ENCODE peak calls at places on chromosomes 13 and 19, in eight cellular contexts. O is NB4, Q is left ventricle myocardium inferior, M is NCI-H345, R is NCI-H1105, N is astrocyte of the spinal cord, U is lower lobe of right lung, K is left kidney. D is an unnamed sample.

GRCh38 chr13:113646921-113647340 is 11.1 kb downstream of the ATP4B start:
- DNase-seq in O (no peak), Q (peak), M (no peak), R (no peak), N (no peak), U (peak), K (no peak), D (no peak)

GRCh38 chr19:579111-579841 is 6.9 kb downstream of the BSG start:
- DNase-seq in O (no peak), Q (no peak), M (no peak), R (no peak), N (no peak), U (no peak), K (no peak), D (no peak)

GRCh38 chr13:24085662-24086061 is 74.9 kb upstream of the SPATA13 start:
- DNase-seq in O (no peak), Q (no peak), M (no peak), R (no peak), N (no peak), U (no peak), K (no peak), D (no peak)

GRCh38 chr19:8640402-8641004 is 10.1 kb downstream of the NFILZ start:
- DNase-seq in O (peak), Q (peak), M (no peak), R (no peak), N (no peak), U (peak), K (no peak), D (no peak)

GRCh38 chr19:13484141-13484540 is 22.1 kb downstream of the CACNA1A start:
- DNase-seq in O (no peak), Q (no peak), M (no peak), R (no peak), N (no peak), U (no peak), K (no peak), D (peak)

GRCh38 chr13:73335226-73335625 is 276.4 kb downstream of the KLF5 start:
- DNase-seq in O (peak), Q (no peak), M (no peak), R (no peak), N (peak), U (no peak), K (no peak), D (no peak)

GRCh38 chr13:53010374-53011105 is 18.1 kb upstream of the OLFM4 start:
- DNase-seq in O (no peak), Q (no peak), M (peak), R (peak), N (no peak), U (no peak), K (no peak), D (no peak)

GRCh38 chr13:109348514-109349340 is 437.7 kb downstream of the IRS2 start:
- DNase-seq in O (no peak), Q (no peak), M (no peak), R (no peak), N (peak), U (no peak), K (no peak), D (no peak)

GRCh38 chr13:48221301-48222190 is 11.5 kb upstream of the ITM2B start:
- DNase-seq in O (peak), Q (no peak), M (no peak), R (no peak), N (no peak), U (no peak), K (peak), D (no peak)

GRCh38 chr13:113666951-113667701 is at the start of gene GRK1:
- DNase-seq in O (no peak), Q (peak), M (no peak), R (no peak), N (no peak), U (peak), K (no peak), D (no peak)

GRCh38 chr13:40060318-40061007 is 405.0 kb downstream of the COG6 start:
- DNase-seq in O (peak), Q (peak), M (peak), R (peak), N (peak), U (no peak), K (no peak), D (no peak)

GRCh38 chr13:46964789-46965527 is 68.1 kb upstream of the HTR2A start:
- DNase-seq in O (no peak), Q (no peak), M (no peak), R (no peak), N (peak), U (no peak), K (no peak), D (no peak)

GRCh38 chr13:24041822-24042221 is 118.7 kb upstream of the SPATA13 start:
- DNase-seq in O (no peak), Q (no peak), M (no peak), R (no peak), N (no peak), U (no peak), K (peak), D (no peak)

GRCh38 chr19:42081584-42082258 is 5.8 kb downstream of the ZNF574 start:
- DNase-seq in O (peak), Q (no peak), M (no peak), R (no peak), N (peak), U (no peak), K (peak), D (no peak)

GRCh38 chr19:13077233-13077632 is 25.4 kb downstream of the LYL1 start:
- DNase-seq in O (no peak), Q (no peak), M (no peak), R (no peak), N (no peak), U (no peak), K (peak), D (no peak)

GRCh38 chr13:80217614-80218456 is 123.1 kb downstream of the SPRY2 start:
- DNase-seq in O (no peak), Q (no peak), M (no peak), R (no peak), N (peak), U (no peak), K (no peak), D (no peak)

GRCh38 chr19:43779147-43779819 is 1.5 kb downstream of the KCNN4 start:
- DNase-seq in O (peak), Q (peak), M (no peak), R (no peak), N (no peak), U (peak), K (no peak), D (no peak)

GRCh38 chr19:17536957-17537356 is 18.5 kb upstream of the COLGALT1 start:
- DNase-seq in O (no peak), Q (no peak), M (no peak), R (no peak), N (no peak), U (no peak), K (no peak), D (no peak)

GRCh38 chr19:30068528-30069395 is 126.7 kb downstream of the URI1 start:
- DNase-seq in O (no peak), Q (no peak), M (no peak), R (no peak), N (no peak), U (no peak), K (no peak), D (no peak)

D was measured in cerebellar nuclear complex.